ENCODE peak calls at places on chromosomes 1 and 21, in six cellular contexts. V is CD8-positive, alpha-beta T cell; B is GM12865; H is BE2C; L is HFFc6; N is hepatocyte. X is an unnamed sample.

GRCh38 chr1:237470712-237471310 is 419.9 kb downstream of the ZP4 start:
- DNase-seq in V (no peak), L (no peak), N (no peak), B (no peak), H (peak), X (no peak)

GRCh38 chr1:202160377-202160940 is at the start of gene PTPN7:
- DNase-seq in B (peak), H (no peak), N (no peak), L (no peak), V (peak), X (no peak)

GRCh38 chr1:51877434-51878306 is 857 bp downstream of the NRDC start:
- DNase-seq in V (no peak), B (peak), H (no peak), L (peak), N (peak), X (no peak)

GRCh38 chr1:151164732-151165280 is 896 bp downstream of the LYSMD1 start:
- DNase-seq in H (no peak), L (no peak), B (no peak), V (no peak), N (no peak), X (no peak)

GRCh38 chr1:185453496-185454192 is 136.6 kb upstream of the IVNS1ABP start:
- DNase-seq in L (peak), V (no peak), N (no peak), B (no peak), H (no peak), X (no peak)

GRCh38 chr21:37912616-37913015 is 3.6 kb downstream of the KCNJ6 start:
- DNase-seq in L (no peak), B (no peak), N (no peak), V (no peak), H (no peak), X (no peak)

GRCh38 chr1:155139895-155140629 is at the start of gene DPM3:
- DNase-seq in L (peak), H (peak), B (peak), N (peak), V (peak), X (peak)

GRCh38 chr1:240609527-240610060 is 2.4 kb downstream of the GREM2 start:
- DNase-seq in L (no peak), V (no peak), N (no peak), H (no peak), B (no peak), X (no peak)

GRCh38 chr1:215710340-215710971 is 143.4 kb downstream of the KCTD3 start:
- DNase-seq in H (peak), N (peak), V (no peak), L (peak), B (peak), X (peak)

GRCh38 chr1:26354972-26355371 is 1.0 kb upstream of the CRYBG2 start:
- DNase-seq in V (no peak), H (no peak), N (no peak), L (no peak), B (no peak), X (no peak)

GRCh38 chr1:31572323-31573104 is 3.8 kb upstream of the TINAGL1 start:
- DNase-seq in B (no peak), N (no peak), L (peak), H (no peak), V (no peak), X (no peak)

GRCh38 chr1:25617626-25618432 is 1.2 kb downstream of the MAN1C1 start:
- DNase-seq in L (no peak), V (no peak), B (no peak), N (peak), H (no peak), X (peak)

GRCh38 chr1:111948209-111949131 is 41.0 kb downstream of the KCND3 start:
- DNase-seq in H (peak), N (peak), V (no peak), L (peak), B (no peak), X (peak)

GRCh38 chr1:15141933-15142647 is 11.5 kb upstream of the TMEM51 start:
- DNase-seq in H (no peak), L (no peak), B (no peak), N (no peak), V (no peak), X (no peak)

GRCh38 chr1:28365864-28366263 is 3.7 kb upstream of the PHACTR4 start:
- DNase-seq in N (no peak), L (no peak), V (no peak), B (no peak), H (no peak), X (no peak)

GRCh38 chr1:228940526-228940925 is 205.2 kb downstream of the RHOU start:
- DNase-seq in L (no peak), V (no peak), N (no peak), H (no peak), B (no peak), X (no peak)

GRCh38 chr1:98315309-98315708 is 346.2 kb upstream of the SNX7 start:
- DNase-seq in V (no peak), N (no peak), B (no peak), L (peak), H (no peak), X (no peak)

GRCh38 chr1:167722152-167722869 is 529 bp downstream of the MPZL1 start:
- DNase-seq in H (no peak), L (no peak), V (no peak), N (peak), B (no peak), X (no peak)

GRCh38 chr1:1144843-1145546 is 28.7 kb upstream of the TTLL10 start:
- DNase-seq in B (no peak), N (no peak), H (no peak), L (no peak), V (no peak), X (no peak)

GRCh38 chr1:204213668-204214662 is at the start of gene GOLT1A:
- DNase-seq in H (peak), B (peak), L (peak), V (no peak), N (peak), X (peak)

GRCh38 chr1:65174585-65174984 is 26.6 kb downstream of the AK4 start:
- DNase-seq in H (no peak), N (no peak), V (no peak), L (peak), B (peak), X (no peak)

GRCh38 chr1:218847089-218847768 is 326.4 kb upstream of the LYPLAL1 start:
- DNase-seq in B (no peak), L (no peak), N (no peak), V (no peak), H (no peak), X (no peak)

GRCh38 chr1:89672489-89673183 is 39.7 kb downstream of the LRRC8C start:
- DNase-seq in H (no peak), L (no peak), B (no peak), N (no peak), V (no peak), X (no peak)

GRCh38 chr1:228758451-228758850 is 23.2 kb downstream of the RHOU start:
- DNase-seq in L (no peak), V (no peak), B (no peak), H (no peak), N (no peak), X (no peak)

GRCh38 chr1:2087766-2088165 is 37.6 kb downstream of the PRKCZ start:
- DNase-seq in V (no peak), N (no peak), H (no peak), L (no peak), B (no peak), X (no peak)

GRCh38 chr21:46098303-46099141 is 610 bp downstream of the COL6A2 start:
- DNase-seq in B (no peak), V (no peak), N (peak), L (no peak), H (no peak), X (peak)

GRCh38 chr1:112896783-112897182 is 59.2 kb downstream of the SLC16A1 start:
- DNase-seq in V (no peak), B (no peak), N (no peak), H (no peak), L (no peak), X (no peak)

GRCh38 chr1:44786138-44786840 is 1.7 kb downstream of the BEST4 start:
- DNase-seq in L (peak), B (peak), N (peak), H (peak), V (no peak), X (peak)

GRCh38 chr1:232271991-232272589 is 357.8 kb downstream of the SIPA1L2 start:
- DNase-seq in L (no peak), N (peak), V (no peak), H (no peak), B (no peak), X (peak)

GRCh38 chr1:65423884-65424655 is 3.6 kb downstream of the LEPR start:
- DNase-seq in N (peak), H (no peak), L (peak), B (peak), V (no peak), X (no peak)

GRCh38 chr1:12448746-12449177 is 169.2 kb downstream of the DHRS3 start:
- DNase-seq in N (peak), H (no peak), V (no peak), L (peak), B (peak), X (no peak)

GRCh38 chr21:38505654-38506523 is 7.6 kb upstream of the ERG start:
- DNase-seq in B (peak), H (peak), L (peak), V (no peak), N (peak), X (no peak)

GRCh38 chr1:8121261-8122159 is 95.4 kb upstream of the ERRFI1 start:
- DNase-seq in B (no peak), V (no peak), H (no peak), N (peak), L (no peak), X (no peak)

GRCh38 chr1:217193151-217193550 is 437.7 kb downstream of the GPATCH2 start:
- DNase-seq in H (no peak), V (no peak), N (no peak), B (no peak), L (no peak), X (no peak)

GRCh38 chr1:100927276-100927675 is 31.4 kb downstream of the SLC30A7 start:
- DNase-seq in N (no peak), H (no peak), B (peak), V (peak), L (no peak), X (no peak)

GRCh38 chr1:48235652-48236051 is 13.1 kb downstream of the SLC5A9 start:
- DNase-seq in L (no peak), N (no peak), V (no peak), B (no peak), H (no peak), X (no peak)

GRCh38 chr1:244451539-244451950 is at the start of gene ADSS2:
- DNase-seq in B (no peak), N (no peak), V (no peak), H (no peak), L (no peak), X (no peak)

GRCh38 chr1:244454412-244454811 is 2.7 kb upstream of the ADSS2 start:
- DNase-seq in B (no peak), V (no peak), N (no peak), L (no peak), H (no peak), X (no peak)

GRCh38 chr1:244449936-244450508 is 1.7 kb downstream of the ADSS2 start:
- DNase-seq in H (no peak), N (no peak), B (no peak), V (no peak), L (no peak), X (no peak)

GRCh38 chr1:244450597-244451538 is 841 bp downstream of the ADSS2 start:
- DNase-seq in B (peak), N (peak), H (peak), V (peak), L (peak), X (peak)

GRCh38 chr1:244451951-244452795 is 464 bp upstream of the ADSS2 start:
- DNase-seq in B (peak), L (peak), N (peak), V (peak), H (peak), X (peak)
- TF ChIP-seq CTCF in B (peak), L (peak), N (peak), V (peak), H (peak), X (no peak)

GRCh38 chr1:41444246-41444645 is 40.2 kb downstream of the EDN2 start:
- DNase-seq in L (no peak), B (no peak), N (no peak), V (no peak), H (no peak), X (no peak)
- TF ChIP-seq CTCF in L (peak), B (peak), N (peak), V (peak), H (peak), X (peak)

GRCh38 chr1:18365099-18365705 is 115.5 kb upstream of the KLHDC7A start:
- DNase-seq in V (no peak), N (no peak), H (no peak), B (no peak), L (no peak), X (no peak)
- TF ChIP-seq CTCF in V (no peak), N (no peak), H (no peak), B (peak), L (no peak), X (no peak)

GRCh38 chr1:29396438-29397255 is 160.3 kb downstream of the PTPRU start:
- DNase-seq in V (no peak), H (no peak), N (peak), L (no peak), B (no peak), X (no peak)
- TF ChIP-seq CTCF in V (no peak), H (peak), N (peak), L (peak), B (no peak), X (no peak)

DNA sequence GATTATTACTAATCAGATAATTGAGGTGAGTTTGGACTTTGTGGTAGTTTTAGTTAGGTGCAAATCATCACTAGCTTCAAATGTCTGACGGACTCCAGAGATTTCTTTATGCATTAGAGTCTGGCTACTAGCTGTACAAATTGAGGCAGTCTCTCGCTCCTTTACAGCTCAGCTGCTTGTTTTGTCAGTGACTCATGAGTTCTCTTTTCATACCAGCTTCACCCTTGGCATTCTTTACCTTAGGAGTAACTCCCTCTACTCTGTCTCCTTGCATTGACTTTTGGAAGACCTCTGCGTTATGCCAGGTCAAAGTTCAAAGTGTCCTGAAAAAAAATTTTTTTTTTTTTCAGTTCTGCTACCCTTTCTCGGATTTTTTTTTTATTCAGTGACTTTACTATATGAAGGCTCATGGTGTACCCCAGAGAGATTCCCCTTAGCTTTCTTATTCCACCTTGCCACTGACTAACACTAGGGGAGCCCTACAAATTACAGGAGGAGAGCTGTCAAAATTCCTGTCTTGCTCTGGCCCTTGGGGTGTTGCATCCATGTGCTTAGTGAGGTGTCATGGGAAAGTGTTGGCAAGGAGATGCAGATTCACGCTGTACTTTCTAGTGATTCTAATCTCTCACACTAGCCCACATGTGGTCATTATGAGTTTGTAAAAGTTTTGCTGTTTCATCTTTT is 576.6 kb downstream of the ADGRL2 start:
- DNase-seq in N (peak), L (no peak), B (no peak), H (no peak), V (no peak), X (no peak)
- TF ChIP-seq CTCF in N (no peak), L (no peak), B (no peak), H (peak), V (no peak), X (no peak)

GRCh38 chr1:225882008-225882698 is at the start of gene TMEM63A:
- DNase-seq in L (peak), B (peak), N (peak), V (peak), H (peak), X (peak)
- TF ChIP-seq CTCF in L (peak), B (peak), N (peak), V (no peak), H (no peak), X (no peak)

DNA sequence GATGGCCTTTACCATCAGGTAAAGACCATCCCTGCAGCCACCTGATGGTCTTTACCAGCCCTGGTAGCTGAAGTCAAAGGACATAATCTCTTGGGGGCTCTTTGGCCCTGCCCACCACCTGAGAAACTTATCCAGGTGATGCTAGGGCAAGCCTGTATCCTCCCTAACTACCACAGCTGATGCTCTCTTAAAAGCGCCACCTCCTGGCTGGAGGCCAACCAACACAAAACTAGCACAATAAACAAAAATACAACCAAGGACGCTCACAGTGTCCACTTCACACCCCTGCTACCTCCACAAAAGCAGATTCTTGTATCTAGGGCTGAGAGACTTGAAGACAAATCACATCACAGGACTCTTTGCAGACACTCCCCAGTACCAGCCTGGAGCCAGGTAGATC is 357.1 kb upstream of the POU3F1 start:
- DNase-seq in V (no peak), B (no peak), H (no peak), L (no peak), N (no peak), X (no peak)
- TF ChIP-seq CTCF in V (no peak), B (peak), H (no peak), L (no peak), N (no peak), X (no peak)

GRCh38 chr1:77513839-77514763 is 168.4 kb downstream of the ZZZ3 start:
- DNase-seq in L (peak), H (no peak), B (no peak), N (no peak), V (no peak), X (no peak)

GRCh38 chr1:77516106-77516505 is 166.4 kb downstream of the ZZZ3 start:
- DNase-seq in V (no peak), B (no peak), L (no peak), N (no peak), H (no peak), X (no peak)

GRCh38 chr1:77511440-77511840 is 171.0 kb downstream of the ZZZ3 start:
- DNase-seq in V (no peak), N (no peak), H (no peak), B (no peak), L (peak), X (no peak)

GRCh38 chr1:77509898-77510297 is 172.6 kb downstream of the ZZZ3 start:
- DNase-seq in L (no peak), V (no peak), H (no peak), B (no peak), N (no peak), X (no peak)

GRCh38 chr1:77514871-77515776 is 167.3 kb downstream of the ZZZ3 start:
- DNase-seq in V (no peak), H (peak), N (no peak), B (no peak), L (peak), X (peak)
- TF ChIP-seq CTCF in V (no peak), H (peak), N (no peak), B (no peak), L (peak), X (no peak)

DNA sequence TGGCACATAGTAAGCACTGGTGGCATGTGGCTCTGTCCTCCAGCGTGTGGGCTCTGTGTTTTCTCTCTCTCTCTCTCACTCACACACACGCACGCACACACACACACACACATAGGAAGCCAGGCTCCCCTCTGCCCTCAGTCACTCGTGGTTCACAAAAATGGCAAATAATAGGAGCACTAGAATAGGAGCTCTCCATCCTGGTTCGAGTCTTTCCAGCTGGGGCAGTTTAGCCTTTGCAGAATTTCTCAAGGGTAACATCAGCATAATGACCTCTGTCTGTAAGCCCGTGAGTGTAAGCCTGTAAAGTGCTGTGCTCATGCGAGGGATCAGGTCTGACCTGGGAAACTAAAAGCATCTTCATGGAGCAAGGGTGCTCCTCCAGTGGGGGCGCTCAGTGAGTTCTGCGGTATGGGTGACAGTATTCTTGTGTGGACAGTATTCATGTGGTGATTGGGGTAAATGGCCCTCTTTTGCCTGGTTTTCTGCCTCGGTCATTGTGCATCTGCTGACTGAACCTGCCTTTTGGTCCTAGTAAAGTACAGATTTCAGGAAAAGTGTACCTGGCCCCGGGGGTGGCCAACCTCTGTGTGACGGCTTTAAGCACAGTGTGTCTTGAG is 839 bp upstream of the ZC3H12A start:
- DNase-seq in H (no peak), L (no peak), B (no peak), N (peak), V (no peak), X (no peak)
- TF ChIP-seq CTCF in H (no peak), L (no peak), B (no peak), N (no peak), V (no peak), X (no peak)

DNA sequence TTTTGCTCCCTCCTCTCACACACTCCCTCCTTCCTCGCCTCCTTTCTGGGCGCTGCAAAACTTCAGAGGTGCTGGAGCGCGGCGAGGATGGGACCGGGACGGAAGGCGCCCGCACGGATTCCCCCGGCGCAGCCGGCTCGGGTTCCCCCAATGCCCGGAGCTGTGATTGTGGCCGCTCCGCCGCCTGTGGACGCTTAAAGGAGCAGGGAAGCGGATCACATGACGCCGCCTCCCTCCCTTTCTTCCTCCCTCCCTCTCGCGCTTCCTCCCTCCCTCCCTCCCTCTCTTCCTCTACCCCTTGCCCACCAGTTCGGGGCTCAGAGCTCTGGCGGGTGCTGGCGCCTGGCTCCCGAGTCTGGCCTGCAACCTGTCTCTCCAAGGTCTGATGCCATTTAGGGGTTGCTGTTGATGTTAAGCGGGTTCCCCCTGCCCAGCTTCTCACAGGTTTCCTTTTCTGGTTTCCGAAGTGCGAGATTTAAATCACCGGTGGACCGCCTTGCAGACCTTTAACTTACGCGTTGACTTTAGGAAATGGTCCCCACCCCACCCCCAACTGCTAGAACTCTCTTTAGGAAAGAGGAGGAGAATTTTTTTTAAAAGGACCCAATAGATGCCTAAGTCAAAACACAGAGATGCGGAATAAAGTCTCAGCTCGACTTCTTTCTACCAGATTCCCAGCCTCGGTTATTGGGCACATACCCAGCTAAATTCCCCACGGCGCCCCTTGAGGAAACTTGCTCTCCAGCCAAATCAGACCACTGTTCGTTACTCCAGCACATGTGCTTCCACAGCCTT is at the start of gene WLS:
- DNase-seq in L (peak), N (peak), B (no peak), H (peak), V (no peak), X (peak)
- TF ChIP-seq CTCF in L (no peak), N (no peak), B (no peak), H (peak), V (no peak), X (no peak)

X was measured in glutamatergic neuron.